ENCODE peak calls at places on chromosome 3, in five cellular contexts. U, H, T, M and S are unnamed samples.

GRCh38 chr3:140859592-140860336 is 81.9 kb upstream of the SLC25A36 start:
- DNase-seq in H (no peak), U (no peak), T (no peak), M (peak; percentile 23), S (no peak)

GRCh38 chr3:32506466-32506865 is 3.8 kb upstream of the CMTM6 start:
- DNase-seq in T (no peak), M (no peak), U (no peak), H (no peak), S (no peak)

GRCh38 chr3:198079771-198080520 is 119.9 kb downstream of the LMLN start:
- DNase-seq in U (no peak), M (peak; percentile 74), T (no peak), H (peak; percentile 31), S (peak; percentile 31)

GRCh38 chr3:101155828-101156227 is 162.6 kb upstream of the ABI3BP start:
- DNase-seq in M (no peak), H (no peak), U (peak; percentile 45), T (peak; percentile 26), S (no peak)

GRCh38 chr3:13727890-13728289 is 152.0 kb downstream of the WNT7A start:
- DNase-seq in H (no peak), T (no peak), U (no peak), M (no peak), S (no peak)

GRCh38 chr3:134374791-134375541 is 719 bp upstream of the AMOTL2 start:
- DNase-seq in H (peak; percentile 72), U (peak; percentile 74), M (peak; percentile 74), T (peak; percentile 61), S (no peak)

GRCh38 chr3:132038198-132038825 is 3.5 kb upstream of the CPNE4 start:
- DNase-seq in H (peak; percentile 48), T (no peak), U (no peak), M (peak; percentile 49), S (peak; percentile 44)

GRCh38 chr3:114420072-114420471 is 126.2 kb downstream of the TIGIT start:
- DNase-seq in M (no peak), T (no peak), U (no peak), H (no peak), S (no peak)

GRCh38 chr3:18153571-18154173 is 271.5 kb downstream of the SATB1 start:
- DNase-seq in H (peak; percentile 75), U (no peak), M (peak; percentile 88), T (no peak), S (no peak)

GRCh38 chr3:94036909-94037507 is 8.6 kb upstream of the STX19 start:
- DNase-seq in U (no peak), M (peak; percentile 42), H (peak; percentile 7), T (no peak), S (peak; percentile 51)

GRCh38 chr3:184155644-184156521 is 706 bp downstream of the DVL3 start:
- DNase-seq in M (peak; percentile 48), H (peak; percentile 52), U (peak; percentile 31), T (no peak), S (no peak)

GRCh38 chr3:25452185-25452584 is 24.1 kb downstream of the RARB start:
- DNase-seq in H (no peak), T (no peak), U (no peak), M (peak; percentile 75), S (no peak)

GRCh38 chr3:77746892-77747291 is 707.0 kb downstream of the ROBO2 start:
- DNase-seq in U (no peak), M (no peak), H (no peak), T (no peak), S (no peak)

GRCh38 chr3:126961191-126961790 is 21.6 kb upstream of the PLXNA1 start:
- DNase-seq in U (peak; percentile 77), M (peak; percentile 78), H (no peak), T (peak; percentile 71), S (peak; percentile 79)

GRCh38 chr3:55485208-55485791 is 1.8 kb downstream of the WNT5A start:
- DNase-seq in H (peak; percentile 94), M (peak; percentile 62), U (peak; percentile 68), T (peak; percentile 69), S (peak; percentile 94)

GRCh38 chr3:5264093-5264610 is 76.6 kb downstream of the EDEM1 start:
- DNase-seq in U (no peak), T (no peak), H (no peak), M (no peak), S (no peak)

GRCh38 chr3:16600771-16601538 is 4.3 kb downstream of the DAZL start:
- DNase-seq in T (peak; percentile 73), M (peak; percentile 37), U (peak; percentile 82), H (peak; percentile 91), S (peak; percentile 91)

GRCh38 chr3:101854608-101855304 is 5.4 kb downstream of the NFKBIZ start:
- DNase-seq in M (no peak), T (no peak), U (no peak), H (no peak), S (no peak)

GRCh38 chr3:64518950-64519349 is 168.8 kb downstream of the ADAMTS9 start:
- DNase-seq in M (peak; percentile 53), U (no peak), H (no peak), T (no peak), S (no peak)

GRCh38 chr3:196988241-196989029 is 19.8 kb upstream of the PIGZ start:
- DNase-seq in T (no peak), H (peak; percentile 81), U (no peak), M (no peak), S (no peak)

GRCh38 chr3:8668216-8668615 is 23.6 kb upstream of the SSUH2 start:
- DNase-seq in U (no peak), T (no peak), M (no peak), H (no peak), S (no peak)

GRCh38 chr3:83928903-83929302 is 1029.9 kb upstream of the CADM2 start:
- DNase-seq in T (no peak), H (no peak), M (no peak), U (no peak), S (no peak)

GRCh38 chr3:83938491-83938890 is 1020.3 kb upstream of the CADM2 start:
- DNase-seq in M (no peak), H (no peak), T (no peak), U (no peak), S (no peak)

DNA sequence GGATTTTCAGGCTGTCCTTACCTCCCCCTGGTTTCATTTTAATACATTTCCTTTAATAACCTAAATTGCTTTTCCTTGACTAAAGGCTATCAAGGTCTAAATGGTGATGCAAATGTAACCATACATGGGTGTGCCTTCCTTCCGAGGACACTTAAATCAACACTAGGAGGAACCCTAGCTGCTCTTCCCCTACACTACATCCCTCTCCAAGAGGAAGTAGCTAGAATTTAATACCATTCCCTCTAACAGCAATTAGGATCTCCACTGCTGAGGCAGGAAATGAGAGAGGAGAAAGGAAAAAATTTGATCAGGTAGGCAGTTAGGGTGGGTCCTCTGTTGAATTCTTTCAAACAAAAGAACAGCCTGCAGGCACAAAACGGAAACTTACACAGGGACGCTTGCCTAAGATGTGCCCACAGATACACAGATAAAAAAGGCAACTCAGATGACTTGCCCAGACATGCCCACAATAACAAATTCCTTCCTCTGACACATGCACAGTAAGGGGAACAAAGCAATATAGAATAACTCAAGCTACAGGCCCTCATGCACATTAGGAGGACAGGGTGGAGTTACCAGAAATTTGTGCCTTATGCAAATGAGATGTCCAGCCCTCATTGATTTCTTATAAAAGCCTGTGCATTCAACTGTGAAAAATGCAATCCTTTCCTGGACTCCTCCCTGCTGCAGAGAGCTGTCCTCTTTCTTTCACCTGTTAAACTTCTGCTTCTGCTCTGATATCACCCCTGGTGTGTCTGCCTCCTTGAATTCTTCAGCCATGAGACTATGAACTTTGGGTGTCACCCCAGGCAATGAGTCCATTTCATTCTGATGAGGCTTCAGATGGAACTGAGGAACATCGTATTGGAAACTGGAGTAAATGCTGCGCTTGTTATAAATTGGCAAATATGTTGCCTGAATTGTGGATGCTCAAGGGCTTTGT is 1024.3 kb upstream of the CADM2 start:
- DNase-seq in T (no peak), M (peak; percentile 99), H (no peak), U (no peak), S (peak; percentile 0)
- TF ChIP-seq CTCF in T (no peak), M (peak; percentile 7), H (no peak), U (no peak), S (no peak)

DNA sequence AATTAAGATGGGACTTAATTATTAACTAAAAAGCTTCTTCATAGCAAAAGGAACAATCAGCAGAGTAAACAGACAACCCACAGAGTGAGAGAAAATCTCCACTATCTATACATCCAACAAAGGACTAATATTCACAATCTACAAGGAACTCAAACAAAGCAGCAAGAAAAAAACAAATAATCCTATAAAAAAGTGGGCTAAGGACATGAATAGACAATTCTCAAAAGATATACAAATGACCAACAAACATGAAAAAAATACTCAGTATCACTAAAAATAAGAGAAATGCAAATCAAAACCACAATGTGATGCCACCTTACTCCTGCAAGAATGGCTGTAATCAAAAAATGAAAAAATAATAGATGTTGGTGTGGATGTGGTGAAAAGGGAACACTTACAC is 103.3 kb downstream of the TBL1XR1 start:
- DNase-seq in T (no peak), H (no peak), M (no peak), U (no peak), S (no peak)
- H3K9me3 ChIP-seq in T (peaks cover 13% of the 10 kb centered on the region), H (no peaks in the 10 kb centered on the region), M (no peaks in the 10 kb centered on the region), U (peaks cover 4% of the 10 kb centered on the region), S (no peaks in the 10 kb centered on the region)

GRCh38 chr3:11985866-11986265 is 18.3 kb upstream of the SYN2 start:
- DNase-seq in H (no peak), U (no peak), M (no peak), T (no peak), S (no peak)
- H3K27me3 ChIP-seq in H (peaks cover 8% of the 10 kb centered on the region), U (peaks cover 10% of the 10 kb centered on the region), M (peaks cover 1% of the 10 kb centered on the region), T (peaks cover 6% of the 10 kb centered on the region), S (no peaks in the 10 kb centered on the region)

GRCh38 chr3:171172070-171172469 is 145.6 kb upstream of the SLC2A2 start:
- DNase-seq in U (no peak), T (no peak), M (no peak), H (no peak), S (no peak)
- TF ChIP-seq CTCF in U (no peak), T (no peak), M (no peak), H (peak; percentile 20), S (peak; percentile 20)

GRCh38 chr3:1808590-1808989 is 290.1 kb upstream of the CNTN4 start:
- DNase-seq in T (no peak), M (no peak), U (no peak), H (no peak), S (no peak)

DNA sequence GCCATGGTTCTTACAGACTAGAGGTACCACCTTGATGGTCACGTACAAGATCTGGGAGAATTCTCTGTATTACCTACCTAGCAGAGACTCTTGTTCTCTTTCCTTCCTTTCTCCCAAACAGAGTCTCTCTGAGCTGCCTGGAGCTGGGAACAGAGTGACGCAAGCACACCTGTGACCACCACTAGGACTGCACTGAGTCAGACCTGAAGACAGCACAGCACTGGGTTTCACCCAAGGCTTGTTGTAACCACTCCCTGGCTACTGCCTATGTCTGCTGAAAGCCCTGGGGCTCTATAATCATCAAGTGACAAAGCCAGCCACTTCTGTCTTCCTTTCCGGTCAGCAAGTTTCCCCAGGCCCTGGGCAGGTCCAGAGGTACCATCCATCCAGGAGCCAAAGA is 293.3 kb upstream of the CNTN4 start:
- DNase-seq in M (peak; percentile 58), T (no peak), U (no peak), H (no peak), S (no peak)
- H3K9me3 ChIP-seq in M (peaks cover 18% of the 10 kb centered on the region), T (peaks cover 23% of the 10 kb centered on the region), U (peaks cover 4% of the 10 kb centered on the region), H (no peaks in the 10 kb centered on the region), S (no peaks in the 10 kb centered on the region)